ENCODE peak calls at places on chromosomes 6 and 20, in eight cellular contexts. N is SK-N-SH, V is HepG2, A is HCT116, U is H1, J is K562, I is endothelial cell of umbilical vein, F is GM12878. P is an unnamed sample.
A peak's percentile ranks its signal among the peaks of the same experiment; 100 is the strongest.

GRCh38 chr20:5482791-5483190 is 166.0 kb upstream of the PROKR2 start:
- DNase-seq in N (no peak), V (no peak), A (no peak), U (no peak), J (no peak), I (no peak), F (no peak), P (no peak)

GRCh38 chr6:139545474-139546116 is 171.1 kb upstream of the CITED2 start:
- DNase-seq in N (no peak), V (no peak), A (no peak), U (no peak), J (peak; percentile 29), I (no peak), F (no peak), P (no peak)

GRCh38 chr20:59647271-59647670 is 42.9 kb downstream of the PHACTR3 start:
- DNase-seq in N (no peak), V (no peak), A (no peak), U (no peak), J (no peak), I (no peak), F (no peak), P (no peak)

GRCh38 chr6:89520730-89521129 is 87.8 kb downstream of the ANKRD6 start:
- DNase-seq in N (no peak), V (no peak), A (no peak), U (no peak), J (no peak), I (no peak), F (no peak), P (no peak)

GRCh38 chr20:53706008-53706481 is 112.4 kb upstream of the ZNF217 start:
- DNase-seq in N (no peak), V (no peak), A (no peak), U (no peak), J (no peak), I (no peak), F (no peak), P (no peak)

GRCh38 chr6:121305957-121306607 is 28.2 kb downstream of the TBC1D32 start:
- DNase-seq in N (peak; percentile 27), V (peak; percentile 59), A (peak; percentile 35), U (no peak), J (peak; percentile 52), I (peak; percentile 54), F (no peak), P (peak; percentile 18)

GRCh38 chr20:12949429-12949980 is 59.3 kb upstream of the SPTLC3 start:
- DNase-seq in N (no peak), V (no peak), A (no peak), U (no peak), J (no peak), I (no peak), F (no peak), P (no peak)

GRCh38 chr6:70241991-70242420 is 60.9 kb downstream of the COL9A1 start:
- DNase-seq in N (no peak), V (peak; percentile 24), A (no peak), U (no peak), J (peak; percentile 64), I (no peak), F (no peak), P (no peak)

GRCh38 chr6:108501559-108501958 is 59.2 kb upstream of the FOXO3 start:
- DNase-seq in N (no peak), V (no peak), A (no peak), U (no peak), J (no peak), I (peak; percentile 20), F (no peak), P (no peak)

GRCh38 chr6:162442675-162443074 is 284.9 kb downstream of the PRKN start:
- DNase-seq in N (peak; percentile 48), V (peak; percentile 36), A (no peak), U (peak; percentile 31), J (peak; percentile 31), I (no peak), F (no peak), P (no peak)

GRCh38 chr20:549720-550496 is 6.3 kb upstream of the CSNK2A1 start:
- DNase-seq in N (no peak), V (no peak), A (no peak), U (no peak), J (no peak), I (no peak), F (no peak), P (no peak)

GRCh38 chr20:17992847-17993508 is 24.2 kb downstream of the MGME1 start:
- DNase-seq in N (no peak), V (no peak), A (no peak), U (no peak), J (no peak), I (peak; percentile 77), F (no peak), P (no peak)

GRCh38 chr6:94289131-94289530 is 869.8 kb upstream of the EPHA7 start:
- DNase-seq in N (no peak), V (no peak), A (no peak), U (no peak), J (no peak), I (no peak), F (no peak), P (no peak)

GRCh38 chr6:49479308-49480004 is 16.3 kb downstream of the CENPQ start:
- DNase-seq in N (no peak), V (no peak), A (no peak), U (no peak), J (no peak), I (no peak), F (no peak), P (peak; percentile 34)

GRCh38 chr6:142696689-142697088 is 248.3 kb downstream of the HIVEP2 start:
- DNase-seq in N (no peak), V (no peak), A (no peak), U (no peak), J (no peak), I (no peak), F (no peak), P (no peak)

GRCh38 chr20:137668-138131 is 4.7 kb upstream of the DEFB126 start:
- DNase-seq in N (peak; percentile 36), V (peak; percentile 54), A (peak; percentile 15), U (no peak), J (peak; percentile 40), I (no peak), F (no peak), P (no peak)

GRCh38 chr6:1536526-1537429 is 72.9 kb upstream of the FOXC1 start:
- DNase-seq in N (no peak), V (no peak), A (no peak), U (no peak), J (no peak), I (no peak), F (no peak), P (no peak)

GRCh38 chr6:88567696-88568095 is 395.7 kb downstream of the RNGTT start:
- DNase-seq in N (no peak), V (no peak), A (no peak), U (no peak), J (no peak), I (no peak), F (no peak), P (no peak)

GRCh38 chr6:10951675-10952282 is 64.9 kb downstream of the SYCP2L start:
- DNase-seq in N (peak; percentile 39), V (peak; percentile 70), A (no peak), U (no peak), J (peak; percentile 24), I (peak; percentile 36), F (no peak), P (no peak)

GRCh38 chr6:44254957-44255808 is 2.1 kb downstream of the SLC35B2 start:
- DNase-seq in N (no peak), V (no peak), A (no peak), U (no peak), J (peak; percentile 66), I (no peak), F (no peak), P (no peak)
- TF ChIP-seq POLR2AphosphoS5 in N (no peak), V (peak; percentile 4), A (peak; percentile 67), U (peak; percentile 92), J (peak; percentile 49), I (peak; percentile 66), F (peak; percentile 94), P (no peak)

DNA sequence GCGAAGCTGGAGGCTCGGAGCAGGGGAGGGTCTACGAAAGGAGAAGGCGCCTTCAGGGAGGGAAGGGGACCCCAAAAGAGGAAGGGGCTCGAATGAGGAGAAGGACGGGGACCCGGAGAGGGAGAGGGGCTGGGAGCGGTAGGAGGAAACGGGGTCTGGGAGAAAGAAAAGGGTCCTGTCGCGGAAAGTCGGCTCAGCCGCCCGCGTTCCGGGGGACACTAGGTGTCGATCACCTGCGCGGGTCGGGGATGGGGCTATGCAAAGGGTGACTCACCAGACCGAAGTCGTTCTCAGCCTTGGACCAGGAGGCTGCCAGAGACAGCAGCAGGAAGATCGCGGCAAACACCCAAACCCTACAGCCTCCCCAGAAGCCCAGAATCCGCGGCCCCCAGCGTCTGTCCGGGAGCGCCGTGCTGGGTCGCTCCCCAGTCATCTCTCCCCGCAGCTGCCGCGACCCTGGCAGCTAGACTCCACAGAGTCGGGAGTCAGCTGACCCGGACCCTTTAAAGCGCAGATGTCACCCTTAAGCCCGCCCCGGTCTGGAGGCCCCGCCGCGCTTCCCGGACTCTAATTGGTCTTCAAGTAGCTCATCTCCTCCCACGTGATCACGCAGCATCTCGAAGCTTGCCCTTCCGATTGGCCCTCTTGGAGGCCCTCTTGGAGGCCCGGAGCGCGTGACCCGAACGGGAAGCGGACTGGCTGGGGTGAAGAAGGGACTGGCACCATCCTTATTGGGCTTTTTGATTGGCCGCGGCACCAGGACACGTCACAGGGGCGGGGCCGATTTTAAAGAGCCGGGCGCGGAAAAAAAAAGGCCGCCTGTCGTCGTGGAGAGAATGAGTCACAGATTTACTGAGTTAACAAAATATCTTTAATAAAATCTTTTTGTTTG is at the start of gene NEU1:
- DNase-seq in N (peak; percentile 97), V (peak; percentile 100), A (peak; percentile 100), U (peak; percentile 99), J (peak; percentile 100), I (peak; percentile 100), F (peak; percentile 97), P (peak; percentile 100)
- H3K9ac ChIP-seq in N (peak within 1 kb of the TSS; percentile 67), V (peak within 1 kb of the TSS; percentile 89), A (peak within 1 kb of the TSS; percentile 70), U (peak within 1 kb of the TSS; percentile 62), J (peak within 1 kb of the TSS; percentile 73), I (peak within 1 kb of the TSS; percentile 81), F (peak within 1 kb of the TSS; percentile 73), P (peak within 1 kb of the TSS; percentile 77)

DNA sequence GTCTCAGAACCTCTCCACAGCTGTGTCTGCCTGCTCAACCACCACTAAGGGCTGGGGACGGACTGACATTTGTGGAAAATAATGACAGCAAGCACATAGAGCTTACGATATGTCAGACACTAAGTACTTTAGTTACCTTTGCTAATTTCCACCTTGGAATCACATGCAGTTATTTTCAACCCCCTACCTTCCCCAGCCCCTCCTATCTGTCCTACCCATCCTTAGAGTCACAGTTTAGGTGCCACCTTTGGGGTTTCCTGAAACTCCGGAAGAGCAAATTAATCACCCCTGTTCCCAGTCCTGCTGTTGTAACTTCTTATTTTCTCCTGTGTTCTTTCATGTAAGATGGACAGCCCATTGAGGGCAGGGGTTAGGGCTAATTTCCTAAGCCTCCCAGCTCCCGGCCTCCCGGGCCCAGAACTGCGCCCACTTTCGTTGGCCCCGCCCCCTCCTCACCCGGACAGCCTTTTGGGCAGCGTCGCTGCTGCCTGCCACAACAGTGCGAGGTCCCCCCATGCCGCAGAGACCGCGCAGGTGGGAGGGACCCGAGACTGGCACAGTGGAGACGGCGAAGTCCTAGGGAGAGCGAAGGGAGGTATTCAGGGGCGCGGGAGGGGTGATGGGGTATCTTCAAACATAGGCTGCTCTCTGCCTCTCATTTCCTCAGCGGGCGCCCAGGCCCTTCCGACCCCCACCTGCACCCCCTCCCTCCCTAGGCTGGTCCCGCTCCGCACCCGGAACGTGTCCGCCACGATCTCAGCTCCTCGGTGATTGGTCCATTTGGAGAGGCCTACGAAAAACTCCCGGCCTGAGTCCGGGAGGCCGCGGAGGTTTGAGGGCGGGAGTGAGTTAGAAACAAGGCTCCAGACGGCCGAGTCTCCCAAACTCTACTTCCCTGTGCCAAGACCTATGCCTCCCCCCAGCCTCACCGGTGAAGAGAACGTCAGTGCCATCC is 1.1 kb downstream of the DDAH2 start:
- DNase-seq in N (no peak), V (no peak), A (no peak), U (no peak), J (no peak), I (no peak), F (peak; percentile 43), P (no peak)
- TF ChIP-seq POLR2AphosphoS5 in N (no peak), V (no peak), A (no peak), U (no peak), J (no peak), I (no peak), F (no peak), P (no peak)

GRCh38 chr6:132153221-132153896 is 202.2 kb upstream of the CCN2 start:
- DNase-seq in N (no peak), V (no peak), A (no peak), U (no peak), J (no peak), I (no peak), F (no peak), P (no peak)
- H3K9ac ChIP-seq in N (peak overlapping the region; percentile 61), V (no peak overlapping the region), A (no peak overlapping the region), U (no peak overlapping the region), J (no peak overlapping the region), I (no peak overlapping the region), F (no peak overlapping the region), P (no peak overlapping the region)